ENCODE peak calls at places on chromosome 12, in eight cellular contexts. L, Q, Y, R, J, B, G and I are unnamed samples.

GRCh38 chr12:33439587-33440011 is at the start of gene SYT10:
- DNase-seq in L (no peak), Q (no peak), Y (no peak), R (no peak), J (no peak), B (no peak), G (peak), I (no peak)

GRCh38 chr12:116236148-116236731 is 41.3 kb downstream of the MED13L start:
- DNase-seq in L (no peak), Q (no peak), Y (peak), R (peak), J (peak), B (peak), G (peak), I (no peak)

GRCh38 chr12:105567061-105567460 is 236.6 kb downstream of the C12orf75 start:
- DNase-seq in L (no peak), Q (no peak), Y (no peak), R (no peak), J (no peak), B (no peak), G (no peak), I (no peak)

GRCh38 chr12:51865757-51866270 is 17.3 kb upstream of the FIGNL2 start:
- DNase-seq in L (no peak), Q (no peak), Y (no peak), R (no peak), J (no peak), B (no peak), G (no peak), I (no peak)

GRCh38 chr12:86148612-86149011 is 107.6 kb downstream of the MGAT4C start:
- DNase-seq in L (no peak), Q (no peak), Y (no peak), R (no peak), J (no peak), B (no peak), G (no peak), I (no peak)

GRCh38 chr12:100576311-100577036 is 3.0 kb downstream of the GAS2L3 start:
- DNase-seq in L (no peak), Q (no peak), Y (peak), R (no peak), J (no peak), B (no peak), G (no peak), I (no peak)

GRCh38 chr12:114508529-114509129 is 102.7 kb upstream of the TBX5 start:
- DNase-seq in L (peak), Q (peak), Y (peak), R (peak), J (peak), B (peak), G (peak), I (peak)

GRCh38 chr12:79689041-79689476 is 1.7 kb downstream of the PAWR start:
- DNase-seq in L (no peak), Q (no peak), Y (no peak), R (no peak), J (no peak), B (no peak), G (no peak), I (no peak)

GRCh38 chr12:94149781-94150482 is 1.6 kb downstream of the PLXNC1 start:
- DNase-seq in L (peak), Q (peak), Y (no peak), R (peak), J (peak), B (no peak), G (no peak), I (no peak)

GRCh38 chr12:89783321-89784060 is 74.9 kb upstream of the ATP2B1 start:
- DNase-seq in L (no peak), Q (no peak), Y (no peak), R (no peak), J (no peak), B (no peak), G (no peak), I (no peak)

GRCh38 chr12:67650127-67650495 is 1.6 kb downstream of the DYRK2 start:
- DNase-seq in L (peak), Q (no peak), Y (peak), R (no peak), J (no peak), B (no peak), G (no peak), I (no peak)

GRCh38 chr12:45644521-45644920 is 85.0 kb upstream of the ARID2 start:
- DNase-seq in L (no peak), Q (no peak), Y (no peak), R (no peak), J (no peak), B (no peak), G (no peak), I (no peak)

GRCh38 chr12:53746592-53747491 is 4.9 kb downstream of the CISTR start:
- DNase-seq in L (peak), Q (peak), Y (peak), R (peak), J (peak), B (peak), G (peak), I (peak)

GRCh38 chr12:108099085-108099484 is 30.0 kb upstream of the WSCD2 start:
- DNase-seq in L (no peak), Q (no peak), Y (no peak), R (no peak), J (no peak), B (no peak), G (peak), I (peak)

GRCh38 chr12:98213556-98213955 is 301.8 kb upstream of the TMPO start:
- DNase-seq in L (no peak), Q (no peak), Y (no peak), R (no peak), J (no peak), B (no peak), G (no peak), I (no peak)

GRCh38 chr12:98211914-98212695 is 303.3 kb upstream of the TMPO start:
- DNase-seq in L (no peak), Q (no peak), Y (no peak), R (no peak), J (no peak), B (no peak), G (no peak), I (no peak)

DNA sequence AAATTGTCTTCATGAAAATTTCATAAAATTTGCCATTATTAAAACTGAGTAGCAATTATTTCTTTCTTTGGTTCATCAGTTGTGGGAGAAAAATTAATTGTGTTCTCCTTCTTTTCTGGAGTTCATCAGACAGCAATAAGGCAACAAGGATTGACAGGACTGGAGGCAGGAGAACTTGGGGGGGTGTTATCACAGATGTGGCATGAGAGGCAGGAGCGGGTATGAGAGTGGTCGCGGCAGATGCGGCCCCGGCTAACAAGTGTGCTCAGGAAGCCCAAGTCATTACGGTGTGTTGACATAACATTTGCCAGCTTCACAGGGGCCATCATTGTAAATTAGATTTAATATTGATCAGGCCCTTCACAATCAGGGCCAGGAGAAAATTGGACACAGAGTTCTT is 306.5 kb upstream of the TMPO start:
- DNase-seq in L (no peak), Q (no peak), Y (no peak), R (no peak), J (no peak), B (no peak), G (no peak), I (no peak)
- TF ChIP-seq EP300 in L (no peak), Q (no peak), Y (no peak), R (no peak), J (no peak), B (no peak), G (no peak), I (no peak)

GRCh38 chr12:56338643-56339422 is at the start of gene IL23A:
- DNase-seq in L (no peak), Q (no peak), Y (no peak), R (peak), J (no peak), B (peak), G (no peak), I (no peak)

GRCh38 chr12:56336361-56337167 is 2.1 kb upstream of the IL23A start:
- DNase-seq in L (no peak), Q (no peak), Y (no peak), R (peak), J (no peak), B (peak), G (peak), I (no peak)

GRCh38 chr12:56333679-56334489 is at the start of gene PAN2:
- DNase-seq in L (peak), Q (peak), Y (peak), R (peak), J (peak), B (peak), G (peak), I (peak)

GRCh38 chr12:56334490-56334793 is 642 bp upstream of the PAN2 start:
- DNase-seq in L (no peak), Q (no peak), Y (no peak), R (no peak), J (no peak), B (no peak), G (no peak), I (no peak)

GRCh38 chr12:56337753-56338221 is 897 bp upstream of the IL23A start:
- DNase-seq in L (no peak), Q (no peak), Y (no peak), R (no peak), J (no peak), B (no peak), G (no peak), I (no peak)
- H3K4me3 ChIP-seq in L (no peak), Q (no peak), Y (no peak), R (no peak), J (no peak), B (no peak), G (peak), I (no peak)

GRCh38 chr12:47033797-47034555 is 45.4 kb upstream of the PCED1B start:
- DNase-seq in L (no peak), Q (no peak), Y (no peak), R (no peak), J (no peak), B (no peak), G (no peak), I (no peak)

GRCh38 chr12:47033081-47033480 is 46.3 kb upstream of the PCED1B start:
- DNase-seq in L (no peak), Q (peak), Y (no peak), R (peak), J (peak), B (no peak), G (no peak), I (no peak)

GRCh38 chr12:47034661-47035060 is 44.8 kb upstream of the PCED1B start:
- DNase-seq in L (no peak), Q (no peak), Y (no peak), R (no peak), J (no peak), B (no peak), G (no peak), I (no peak)

GRCh38 chr12:47029903-47030302 is 49.5 kb upstream of the PCED1B start:
- DNase-seq in L (no peak), Q (no peak), Y (no peak), R (no peak), J (no peak), B (no peak), G (no peak), I (no peak)

DNA sequence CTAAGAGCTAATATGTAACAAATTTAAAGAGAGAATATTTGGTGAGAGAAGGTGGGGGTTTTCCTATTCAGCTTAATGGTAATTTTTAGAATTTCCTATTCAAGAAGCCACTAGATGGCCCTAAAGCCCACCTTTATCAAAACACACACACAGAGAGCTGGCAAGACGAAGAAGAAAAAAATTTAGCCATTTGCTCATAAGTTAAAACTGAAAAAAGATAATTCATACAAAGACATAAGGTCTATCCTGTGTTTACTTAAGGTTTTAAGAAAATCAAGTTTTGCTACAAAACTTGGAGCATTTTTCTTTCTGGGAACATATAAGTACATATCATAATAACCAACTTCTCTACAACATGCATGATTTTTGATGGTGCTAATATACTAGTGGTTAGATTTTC is 46.8 kb upstream of the PCED1B start:
- DNase-seq in L (no peak), Q (no peak), Y (no peak), R (no peak), J (no peak), B (no peak), G (no peak), I (no peak)
- TF ChIP-seq EP300 in L (no peak), Q (no peak), Y (no peak), R (no peak), J (no peak), B (no peak), G (no peak), I (no peak)

DNA sequence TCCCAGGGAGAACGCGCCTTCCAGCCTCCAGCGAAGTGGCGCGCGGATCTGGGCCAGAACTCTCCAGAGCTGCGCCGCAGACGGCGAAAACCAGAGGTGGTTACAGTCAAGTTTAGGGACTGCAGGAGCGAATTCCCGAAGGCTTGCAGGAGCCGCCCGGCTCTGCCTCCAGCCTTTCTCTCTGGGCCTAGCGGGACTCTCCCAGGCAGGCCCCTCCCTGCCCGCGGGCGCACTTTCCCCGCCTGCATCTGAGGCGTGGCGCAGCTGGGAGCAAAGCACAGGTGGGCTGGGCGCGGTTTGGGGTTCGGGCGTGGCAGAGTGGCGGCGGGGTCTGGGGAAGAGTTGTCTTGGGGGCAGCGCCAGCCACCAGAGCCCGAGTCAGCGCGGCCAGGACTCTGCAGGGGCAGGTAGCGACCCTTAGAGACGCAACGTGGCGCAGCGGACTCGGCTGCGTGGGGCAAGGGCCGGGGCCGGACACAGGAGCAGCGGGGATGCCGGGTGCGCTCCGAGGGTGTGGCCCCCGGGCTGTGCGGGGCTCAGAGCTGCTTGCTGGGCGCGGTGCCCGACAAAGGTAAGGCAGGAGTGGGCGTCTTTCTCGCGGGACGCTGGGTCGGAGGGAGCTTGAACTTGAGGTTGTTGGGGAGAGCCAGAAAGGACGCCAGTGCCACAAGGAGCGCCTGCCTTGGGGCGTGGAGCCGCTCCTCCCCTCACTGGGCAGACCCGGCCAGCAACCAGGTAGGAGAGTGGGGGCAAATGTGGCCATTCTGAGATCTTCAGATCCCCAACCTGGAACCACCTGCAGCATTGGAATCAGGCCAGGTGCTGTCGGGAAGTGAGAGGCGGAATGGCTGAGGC is 1126.0 kb downstream of the AACS start:
- DNase-seq in L (no peak), Q (no peak), Y (no peak), R (no peak), J (no peak), B (no peak), G (no peak), I (no peak)
- H3K4me3 ChIP-seq in L (no peak), Q (peak), Y (no peak), R (no peak), J (peak), B (no peak), G (no peak), I (peak)

GRCh38 chr12:131250951-131251315 is 297.2 kb downstream of the ADGRD1 start:
- DNase-seq in L (no peak), Q (no peak), Y (no peak), R (no peak), J (no peak), B (no peak), G (no peak), I (no peak)

GRCh38 chr12:131253376-131254026 is 299.8 kb downstream of the ADGRD1 start:
- DNase-seq in L (no peak), Q (no peak), Y (no peak), R (no peak), J (no peak), B (no peak), G (no peak), I (no peak)

GRCh38 chr12:131249291-131250027 is 295.8 kb downstream of the ADGRD1 start:
- DNase-seq in L (no peak), Q (peak), Y (no peak), R (no peak), J (no peak), B (no peak), G (no peak), I (peak)

GRCh38 chr12:131250028-131250950 is 296.6 kb downstream of the ADGRD1 start:
- DNase-seq in L (peak), Q (peak), Y (no peak), R (no peak), J (no peak), B (no peak), G (no peak), I (no peak)

DNA sequence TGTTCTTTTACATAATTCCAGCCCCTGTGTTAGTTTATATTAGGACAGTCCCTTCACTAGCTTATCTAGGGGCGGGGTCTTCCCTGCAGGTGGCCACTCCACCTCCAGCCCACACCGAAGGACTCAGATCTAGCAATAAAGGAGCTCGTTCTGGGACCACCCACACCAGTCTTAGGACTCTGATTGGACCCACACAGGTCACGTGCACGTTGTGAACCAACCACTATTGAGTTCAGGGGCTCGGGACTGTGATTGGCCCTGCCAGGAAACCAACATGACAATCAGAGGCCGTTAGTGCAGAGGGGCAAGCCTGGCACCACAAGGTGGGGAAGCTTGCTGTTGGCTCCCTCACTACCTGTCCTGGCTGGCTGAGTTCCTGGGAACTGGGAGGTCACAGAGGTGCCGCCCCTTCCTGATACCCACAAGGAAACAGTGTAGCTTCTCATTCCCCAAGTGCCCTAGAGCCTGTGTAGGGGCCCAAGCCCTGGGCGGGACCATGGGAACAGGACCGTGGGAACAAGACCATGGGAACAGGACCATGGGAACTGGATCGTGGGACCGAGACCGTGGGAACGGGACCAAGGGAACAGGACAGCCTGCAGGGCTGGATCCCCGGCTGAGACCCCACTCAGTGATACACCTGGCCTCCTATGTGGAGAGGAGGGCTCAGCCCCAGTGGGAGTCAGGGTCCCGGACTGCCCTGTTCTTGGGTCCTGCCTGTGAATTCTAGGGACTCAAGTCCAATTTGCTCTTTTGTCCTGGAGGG is 297.8 kb downstream of the ADGRD1 start:
- DNase-seq in L (no peak), Q (no peak), Y (no peak), R (no peak), J (no peak), B (no peak), G (peak), I (no peak)
- TF ChIP-seq EP300 in L (no peak), Q (no peak), Y (no peak), R (no peak), J (no peak), B (no peak), G (no peak), I (no peak)

DNA sequence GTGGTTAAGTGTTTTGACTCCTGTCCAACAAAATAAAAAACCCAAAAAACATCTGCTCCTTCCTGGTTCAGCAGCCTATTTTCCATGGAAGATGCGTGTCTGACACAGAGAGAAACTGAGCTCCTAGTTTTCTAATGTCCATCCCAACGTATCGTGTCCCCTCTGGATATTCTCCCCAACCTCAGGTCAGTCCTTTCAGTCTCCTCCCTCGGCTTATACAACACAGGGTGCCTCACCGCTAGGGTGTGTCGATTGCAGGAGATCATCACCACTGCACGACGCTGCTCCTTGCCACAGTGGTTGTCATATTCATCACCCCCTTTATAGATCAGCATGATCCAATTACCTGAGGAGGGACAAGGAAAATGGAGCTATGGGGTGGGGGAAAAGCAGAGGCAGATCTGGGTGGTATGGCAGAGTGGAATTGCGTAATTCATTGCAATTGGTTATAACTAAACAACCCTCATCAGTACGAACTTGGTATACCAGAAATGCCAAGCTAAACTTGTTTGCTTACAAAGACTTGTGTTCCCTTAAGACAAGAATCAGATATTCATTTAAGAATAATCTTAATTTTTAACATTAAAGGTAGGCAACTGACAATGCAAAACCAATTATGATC is 5.8 kb downstream of the M6PR start:
- DNase-seq in L (no peak), Q (no peak), Y (no peak), R (no peak), J (no peak), B (no peak), G (no peak), I (no peak)
- H3K4me3 ChIP-seq in L (no peak), Q (no peak), Y (no peak), R (no peak), J (no peak), B (no peak), G (no peak), I (no peak)

GRCh38 chr12:4355843-4356327 is 23.6 kb downstream of the FGF23 start:
- DNase-seq in L (no peak), Q (no peak), Y (no peak), R (peak), J (no peak), B (no peak), G (peak), I (no peak)
- TF ChIP-seq EP300 in L (no peak), Q (no peak), Y (no peak), R (no peak), J (no peak), B (no peak), G (no peak), I (no peak)